ENCODE peak calls at places on chromosomes 12 and 14, in five cellular contexts. H is K562, L is HCT116, W is HepG2, B is GM12878. V is an unnamed sample.

GRCh38 chr12:109223211-109223610 is 85.9 kb downstream of the FOXN4 start:
- DNase-seq in H (no peak), L (no peak), W (no peak), B (no peak), V (no peak)

GRCh38 chr12:43154498-43155045 is 397.4 kb downstream of the ADAMTS20 start:
- DNase-seq in H (no peak), L (no peak), W (no peak), B (no peak), V (no peak)

GRCh38 chr14:67335781-67336180 is 23.8 kb downstream of the ATP6V1D start:
- DNase-seq in H (no peak), L (peak), W (peak), B (no peak), V (peak)

GRCh38 chr12:78977463-78977862 is 112.9 kb downstream of the SYT1 start:
- DNase-seq in H (no peak), L (no peak), W (no peak), B (no peak), V (no peak)

GRCh38 chr14:58587271-58587670 is 50.5 kb upstream of the DACT1 start:
- DNase-seq in H (no peak), L (no peak), W (no peak), B (no peak), V (no peak)

GRCh38 chr12:6977653-6978052 is 6.9 kb downstream of the EMG1 start:
- DNase-seq in H (no peak), L (no peak), W (no peak), B (no peak), V (no peak)

GRCh38 chr12:13198921-13199320 is 2.4 kb downstream of the EMP1 start:
- DNase-seq in H (no peak), L (no peak), W (no peak), B (no peak), V (no peak)

GRCh38 chr12:105928436-105928835 is 210.3 kb downstream of the NUAK1 start:
- DNase-seq in H (no peak), L (no peak), W (no peak), B (no peak), V (no peak)

GRCh38 chr12:20555015-20555414 is 140.1 kb upstream of the SLCO1C1 start:
- DNase-seq in H (no peak), L (no peak), W (no peak), B (no peak), V (no peak)

GRCh38 chr12:123384318-123384993 is 524 bp downstream of the KMT5A start:
- DNase-seq in H (peak), L (no peak), W (no peak), B (no peak), V (peak)

GRCh38 chr14:58749066-58749669 is 111.4 kb downstream of the DACT1 start:
- DNase-seq in H (peak), L (peak), W (peak), B (peak), V (no peak)

GRCh38 chr14:90839024-90839888 is 23.0 kb upstream of the TTC7B start:
- DNase-seq in H (no peak), L (no peak), W (no peak), B (no peak), V (no peak)

GRCh38 chr14:55052259-55052930 is 948 bp downstream of the MAPK1IP1L start:
- DNase-seq in H (no peak), L (no peak), W (no peak), B (no peak), V (no peak)

GRCh38 chr12:132954471-132955048 is 1.5 kb downstream of the ZNF605 start:
- DNase-seq in H (no peak), L (no peak), W (no peak), B (no peak), V (no peak)

GRCh38 chr14:75542585-75543091 is 20.4 kb downstream of the BATF start:
- DNase-seq in H (peak), L (no peak), W (no peak), B (no peak), V (no peak)

DNA sequence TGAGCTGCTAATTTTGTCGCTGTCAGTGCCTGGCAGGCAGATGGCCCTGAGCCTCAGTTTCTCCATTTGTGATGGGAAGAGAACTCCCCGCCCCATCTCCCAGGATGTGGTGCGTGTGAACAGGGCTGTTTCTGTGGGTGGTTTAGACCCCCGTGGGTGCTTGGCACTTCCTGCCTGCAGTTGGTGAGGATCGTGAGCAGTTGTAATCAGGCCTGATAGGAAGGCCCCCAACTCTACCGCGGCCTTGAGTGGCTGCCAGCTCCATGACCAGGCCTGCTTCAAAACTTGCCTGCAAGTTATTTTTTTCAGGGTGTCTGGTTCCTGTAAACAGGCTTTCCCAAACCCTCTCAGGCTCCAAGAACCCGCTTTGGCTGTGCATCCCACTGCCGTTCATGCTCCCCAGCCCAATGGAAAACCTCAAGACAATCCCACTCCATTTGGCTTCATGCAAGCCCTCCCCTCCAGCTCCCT is 138.4 kb downstream of the ZFP36L1 start:
- DNase-seq in H (no peak), L (no peak), W (no peak), B (no peak), V (peak)
- TF ChIP-seq ZBTB33 in H (no peak), L (no peak), W (no peak), B (no peak), V (no peak)

GRCh38 chr14:39434401-39434800 is 2.2 kb upstream of the FBXO33 start:
- DNase-seq in H (no peak), L (no peak), W (no peak), B (no peak), V (no peak)
- TF ChIP-seq ZBTB33 in H (no peak), L (no peak), W (no peak), B (no peak), V (no peak)

DNA sequence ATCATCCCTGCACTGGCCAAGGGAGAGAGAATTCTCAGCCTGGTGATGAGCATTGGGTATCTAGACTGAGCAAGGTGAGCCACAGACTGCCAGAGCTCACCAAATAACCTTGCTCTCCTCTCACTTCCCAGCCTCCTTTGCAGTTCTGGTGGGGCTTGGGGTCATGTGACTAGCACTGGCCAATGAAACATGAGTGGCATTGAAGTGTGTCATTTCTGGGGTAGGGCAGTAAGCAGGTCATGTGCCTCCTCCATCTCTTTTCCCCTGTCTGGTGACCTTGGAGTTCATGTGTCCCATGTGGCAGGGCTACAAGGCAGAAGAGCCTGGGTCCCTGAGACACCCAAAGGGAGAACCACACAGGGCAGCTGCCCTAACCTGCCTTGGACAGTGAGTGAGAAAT is 3.6 kb upstream of the KRT72 start:
- DNase-seq in H (peak), L (no peak), W (no peak), B (no peak), V (no peak)
- TF ChIP-seq ZBTB33 in H (no peak), L (no peak), W (no peak), B (no peak), V (no peak)

GRCh38 chr12:3320881-3321509 is 170.0 kb upstream of the PRMT8 start:
- DNase-seq in H (no peak), L (no peak), W (no peak), B (no peak), V (no peak)

GRCh38 chr12:3326156-3326849 is 164.7 kb upstream of the PRMT8 start:
- DNase-seq in H (peak), L (no peak), W (no peak), B (no peak), V (no peak)

GRCh38 chr12:3325736-3326135 is 165.3 kb upstream of the PRMT8 start:
- DNase-seq in H (no peak), L (no peak), W (no peak), B (no peak), V (no peak)

GRCh38 chr12:3321881-3322280 is 169.1 kb upstream of the PRMT8 start:
- DNase-seq in H (no peak), L (no peak), W (no peak), B (no peak), V (no peak)

DNA sequence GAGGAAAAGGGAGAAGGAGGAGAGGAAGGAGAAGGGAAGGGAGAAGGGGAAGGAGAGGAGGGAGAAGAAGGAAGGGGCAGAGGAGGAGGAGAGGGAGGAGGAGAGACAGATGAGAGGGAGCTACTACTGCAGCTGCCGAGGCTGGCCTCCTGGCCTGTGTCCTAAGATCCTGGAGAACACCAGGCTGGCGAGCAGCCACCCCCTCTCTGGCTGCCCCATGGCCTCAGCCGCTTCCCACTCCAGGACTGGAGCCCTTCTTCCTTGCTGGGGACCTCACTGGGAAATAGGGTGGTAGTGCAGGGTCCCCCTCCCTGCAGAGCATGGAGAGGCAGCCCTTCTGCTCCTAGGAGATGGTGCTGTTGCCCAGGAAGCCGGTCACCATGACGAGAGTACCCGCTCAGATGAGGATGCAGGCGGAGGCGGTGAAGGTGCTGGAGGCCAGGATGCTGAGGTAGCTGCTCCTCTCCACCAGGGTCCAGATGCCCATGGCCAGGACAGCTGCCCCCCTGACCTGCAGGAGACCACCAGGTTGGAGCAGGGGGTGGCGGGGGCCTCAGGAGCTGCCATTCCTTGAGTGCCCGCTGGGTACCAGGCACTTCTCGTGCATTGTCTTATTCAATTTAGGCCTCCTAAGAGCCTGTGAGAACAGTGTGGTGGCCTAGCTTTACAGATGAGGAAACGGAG is 167.9 kb upstream of the PRMT8 start:
- DNase-seq in H (no peak), L (no peak), W (no peak), B (no peak), V (no peak)
- TF ChIP-seq ZBTB33 in H (no peak), L (no peak), W (no peak), B (no peak), V (no peak)

GRCh38 chr12:11728154-11728755 is 78.8 kb downstream of the ETV6 start:
- DNase-seq in H (no peak), L (no peak), W (no peak), B (no peak), V (no peak)
- TF ChIP-seq ZBTB33 in H (no peak), L (no peak), W (no peak), B (no peak), V (no peak)

GRCh38 chr12:53279283-53279869 is 11.3 kb downstream of the ESPL1 start:
- DNase-seq in H (no peak), L (no peak), W (peak), B (no peak), V (no peak)

GRCh38 chr12:53277981-53278380 is 9.9 kb downstream of the ESPL1 start:
- DNase-seq in H (no peak), L (no peak), W (no peak), B (no peak), V (no peak)

GRCh38 chr12:53274445-53274844 is 6.3 kb downstream of the ESPL1 start:
- DNase-seq in H (no peak), L (no peak), W (no peak), B (no peak), V (no peak)

GRCh38 chr12:53276511-53276910 is 8.4 kb downstream of the ESPL1 start:
- DNase-seq in H (no peak), L (no peak), W (no peak), B (no peak), V (no peak)

GRCh38 chr12:53279888-53280498 is 11.9 kb downstream of the ESPL1 start:
- DNase-seq in H (no peak), L (no peak), W (no peak), B (no peak), V (no peak)
- TF ChIP-seq ZBTB33 in H (no peak), L (no peak), W (no peak), B (no peak), V (no peak)

GRCh38 chr14:63603749-63604277 is 37.9 kb downstream of the WDR89 start:
- DNase-seq in H (no peak), L (no peak), W (no peak), B (no peak), V (no peak)

GRCh38 chr14:63605041-63605532 is 36.6 kb downstream of the WDR89 start:
- DNase-seq in H (no peak), L (no peak), W (no peak), B (no peak), V (no peak)

GRCh38 chr14:63598821-63599220 is 42.9 kb downstream of the WDR89 start:
- DNase-seq in H (no peak), L (no peak), W (no peak), B (no peak), V (no peak)

GRCh38 chr14:63604626-63605025 is 37.0 kb downstream of the WDR89 start:
- DNase-seq in H (no peak), L (no peak), W (no peak), B (no peak), V (no peak)
- TF ChIP-seq ZBTB33 in H (no peak), L (no peak), W (no peak), B (no peak), V (no peak)

GRCh38 chr12:92551853-92552397 is 150.9 kb upstream of the PLEKHG7 start:
- DNase-seq in H (no peak), L (no peak), W (no peak), B (peak), V (no peak)

GRCh38 chr12:92552412-92553108 is 150.2 kb upstream of the PLEKHG7 start:
- DNase-seq in H (no peak), L (no peak), W (no peak), B (no peak), V (no peak)

GRCh38 chr12:92551210-92551609 is 151.6 kb upstream of the PLEKHG7 start:
- DNase-seq in H (no peak), L (no peak), W (no peak), B (no peak), V (no peak)

GRCh38 chr12:92554316-92554905 is 148.4 kb upstream of the PLEKHG7 start:
- DNase-seq in H (no peak), L (no peak), W (no peak), B (no peak), V (no peak)

DNA sequence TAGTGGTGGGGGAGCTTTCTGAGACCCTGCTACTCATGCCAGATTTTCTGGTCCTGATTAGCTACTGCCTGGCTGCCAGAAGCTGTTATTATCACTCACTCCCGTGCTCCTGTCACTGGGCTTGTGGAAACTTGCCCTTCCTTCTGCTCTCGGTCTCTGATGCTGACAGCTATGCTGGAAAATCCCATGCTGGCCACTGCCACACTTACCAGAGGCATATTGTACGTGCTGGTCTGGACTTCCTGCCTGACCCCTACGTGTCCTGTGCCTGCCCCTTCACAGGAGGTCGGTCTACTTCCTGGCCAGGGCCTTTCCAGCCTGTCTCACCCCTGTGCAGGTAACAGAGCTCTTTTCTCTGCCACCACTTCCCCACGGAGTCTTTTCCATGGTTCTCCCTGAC is 149.4 kb upstream of the PLEKHG7 start:
- DNase-seq in H (no peak), L (no peak), W (no peak), B (no peak), V (no peak)
- TF ChIP-seq ZBTB33 in H (no peak), L (no peak), W (no peak), B (no peak), V (no peak)